ENCODE peak calls at places on chromosomes 6 and 20, in four cellular contexts. P is AG04450; X is psoas muscle; C is stimulated activated CD4-positive, alpha-beta T cell treated with anti-CD3 and anti-CD28 coated beads, Interleukin-12 subunit alpha, Interleukin-12 subunit beta, amount 100 ng/mL, for 48 hours. S is an unnamed sample.

GRCh38 chr6:44630125-44631028 is 242.9 kb downstream of the CDC5L start:
- DNase-seq in P (peak), X (no peak), C (no peak), S (no peak)

GRCh38 chr20:7387638-7388193 is 552.5 kb downstream of the HAO1 start:
- DNase-seq in P (no peak), X (no peak), C (no peak), S (no peak)

GRCh38 chr6:13417431-13417830 is 70.0 kb downstream of the GFOD1 start:
- DNase-seq in P (no peak), X (no peak), C (no peak), S (no peak)

GRCh38 chr20:49821381-49821780 is 8.8 kb downstream of the SLC9A8 start:
- DNase-seq in P (no peak), X (no peak), C (no peak), S (no peak)

GRCh38 chr6:44867561-44868334 is 460.4 kb upstream of the RUNX2 start:
- DNase-seq in P (no peak), X (no peak), C (no peak), S (no peak)

GRCh38 chr6:139013185-139013800 is 15.3 kb upstream of the ABRACL start:
- DNase-seq in P (no peak), X (no peak), C (no peak), S (no peak)

GRCh38 chr6:89566930-89567634 is 71.5 kb downstream of the LYRM2 start:
- DNase-seq in P (no peak), X (no peak), C (no peak), S (no peak)

GRCh38 chr6:99119109-99120031 is 171.6 kb upstream of the FBXL4 start:
- DNase-seq in P (peak), X (no peak), C (peak), S (peak)

GRCh38 chr6:145252737-145253136 is 482.6 kb downstream of the EPM2A start:
- DNase-seq in P (no peak), X (no peak), C (no peak), S (no peak)

GRCh38 chr20:41989935-41990635 is 371.9 kb upstream of the CHD6 start:
- DNase-seq in P (no peak), X (no peak), C (no peak), S (no peak)

GRCh38 chr6:1378224-1379025 is 11.0 kb upstream of the FOXF2 start:
- DNase-seq in P (no peak), X (no peak), C (no peak), S (no peak)

GRCh38 chr20:36311854-36312723 is 6.0 kb downstream of the DLGAP4 start:
- DNase-seq in P (no peak), X (peak), C (no peak), S (no peak)

GRCh38 chr6:75852721-75853120 is 103.7 kb downstream of the MYO6 start:
- DNase-seq in P (no peak), X (no peak), C (no peak), S (no peak)

GRCh38 chr6:35833534-35833933 is 28.4 kb downstream of the LHFPL5 start:
- DNase-seq in P (no peak), X (no peak), C (no peak), S (no peak)

GRCh38 chr20:57612916-57613315 is 7.3 kb downstream of the ZBP1 start:
- DNase-seq in P (no peak), X (peak), C (no peak), S (no peak)

GRCh38 chr20:8399963-8400362 is 267.9 kb downstream of the PLCB1 start:
- DNase-seq in P (no peak), X (no peak), C (no peak), S (no peak)

GRCh38 chr20:32127347-32127746 is 17.8 kb downstream of the TM9SF4 start:
- DNase-seq in P (no peak), X (no peak), C (no peak), S (no peak)

GRCh38 chr6:38975621-38976049 is 72.9 kb upstream of the GLP1R start:
- DNase-seq in P (no peak), X (no peak), C (no peak), S (no peak)

GRCh38 chr6:24425091-24425490 is 22.4 kb downstream of the MRS2 start:
- DNase-seq in P (no peak), X (no peak), C (no peak), S (no peak)

GRCh38 chr20:5663396-5663795 is 86.8 kb upstream of the SHLD1 start:
- DNase-seq in P (no peak), X (no peak), C (no peak), S (no peak)

GRCh38 chr6:147054158-147054557 is 150.1 kb upstream of the STXBP5 start:
- DNase-seq in P (no peak), X (no peak), C (no peak), S (no peak)

GRCh38 chr20:63628246-63628975 is 1.5 kb upstream of the GMEB2 start:
- DNase-seq in P (peak), X (peak), C (peak), S (peak)

GRCh38 chr6:158626360-158627167 is 18.0 kb downstream of the DYNLT1 start:
- DNase-seq in P (no peak), X (no peak), C (no peak), S (no peak)

GRCh38 chr20:63533388-63533787 is 3.8 kb downstream of the PTK6 start:
- DNase-seq in P (no peak), X (peak), C (no peak), S (no peak)

GRCh38 chr6:56932891-56933473 is 21.9 kb upstream of the BEND6 start:
- DNase-seq in P (no peak), X (no peak), C (no peak), S (no peak)

GRCh38 chr6:20400476-20401402 is 940 bp upstream of the E2F3 start:
- DNase-seq in P (no peak), X (peak), C (peak), S (no peak)

GRCh38 chr20:32872266-32872665 is 13.5 kb downstream of the EFCAB8 start:
- DNase-seq in P (no peak), X (no peak), C (no peak), S (no peak)

GRCh38 chr6:141848029-141848890 is 284.5 kb upstream of the GJE1 start:
- DNase-seq in P (no peak), X (no peak), C (no peak), S (no peak)

S was measured in skeletal muscle cell.